ENCODE peak calls at places on chromosomes 13 and 19, in five cellular contexts. One of them, this sample, is unnamed.

GRCh38 chr19:13156968-13157882 is 7.0 kb downstream of the IER2 start:
- DNase-seq in GM12892: no peak
- DNase-seq in K562: no peak
- DNase-seq in H1: no peak
- DNase-seq in GM12878: no peak
- DNase-seq in this sample: no peak

GRCh38 chr19:35860436-35860817 is 3.7 kb downstream of the KIRREL2 start:
- DNase-seq in GM12892: no peak
- DNase-seq in K562: no peak
- DNase-seq in H1: peak
- DNase-seq in GM12878: no peak
- DNase-seq in this sample: no peak

GRCh38 chr13:76820759-76821158 is 65.4 kb downstream of the KCTD12 start:
- DNase-seq in GM12892: no peak
- DNase-seq in K562: no peak
- DNase-seq in H1: no peak
- DNase-seq in GM12878: no peak
- DNase-seq in this sample: no peak

GRCh38 chr13:27997904-27998522 is 9.5 kb upstream of the URAD start:
- DNase-seq in GM12892: no peak
- DNase-seq in K562: peak
- DNase-seq in H1: peak
- DNase-seq in GM12878: no peak
- DNase-seq in this sample: no peak

GRCh38 chr19:52170863-52171320 is 529 bp downstream of the ZNF836 start:
- DNase-seq in GM12892: peak
- DNase-seq in K562: no peak
- DNase-seq in H1: peak
- DNase-seq in GM12878: no peak
- DNase-seq in this sample: peak

GRCh38 chr19:15871570-15871969 is 26.3 kb downstream of the CYP4F2 start:
- DNase-seq in GM12892: no peak
- DNase-seq in K562: peak
- DNase-seq in H1: no peak
- DNase-seq in GM12878: no peak
- DNase-seq in this sample: no peak

GRCh38 chr13:68304287-68304893 is 1074.3 kb upstream of the PCDH9 start:
- DNase-seq in GM12892: no peak
- DNase-seq in K562: peak
- DNase-seq in H1: no peak
- DNase-seq in GM12878: no peak
- DNase-seq in this sample: peak

GRCh38 chr13:107650081-107650701 is 565.1 kb downstream of the LIG4 start:
- DNase-seq in GM12892: no peak
- DNase-seq in K562: peak
- DNase-seq in H1: peak
- DNase-seq in GM12878: no peak
- DNase-seq in this sample: no peak

GRCh38 chr19:51372649-51373504 is at the start of gene NKG7:
- DNase-seq in GM12892: no peak
- DNase-seq in K562: peak
- DNase-seq in H1: no peak
- DNase-seq in GM12878: peak
- DNase-seq in this sample: no peak

GRCh38 chr13:43009506-43009905 is 13.9 kb upstream of the DNAJC15 start:
- DNase-seq in GM12892: no peak
- DNase-seq in K562: no peak
- DNase-seq in H1: no peak
- DNase-seq in GM12878: no peak
- DNase-seq in this sample: no peak

GRCh38 chr19:15622991-15623390 is 8.0 kb downstream of the CYP4F8 start:
- DNase-seq in GM12892: no peak
- DNase-seq in K562: no peak
- DNase-seq in H1: no peak
- DNase-seq in GM12878: no peak
- DNase-seq in this sample: no peak

GRCh38 chr19:50565984-50566903 is 2.0 kb downstream of the LRRC4B start:
- DNase-seq in GM12892: no peak
- DNase-seq in K562: no peak
- DNase-seq in H1: peak
- DNase-seq in GM12878: no peak
- DNase-seq in this sample: no peak

GRCh38 chr13:98582947-98583346 is 6.0 kb upstream of the STK24 start:
- DNase-seq in GM12892: no peak
- DNase-seq in K562: no peak
- DNase-seq in H1: no peak
- DNase-seq in GM12878: no peak
- DNase-seq in this sample: no peak

GRCh38 chr13:42753697-42754096 is 27.7 kb upstream of the FAM216B start:
- DNase-seq in GM12892: no peak
- DNase-seq in K562: no peak
- DNase-seq in H1: no peak
- DNase-seq in GM12878: no peak
- DNase-seq in this sample: no peak

GRCh38 chr13:95087746-95088305 is 213.4 kb downstream of the ABCC4 start:
- DNase-seq in GM12892: no peak
- DNase-seq in K562: peak
- DNase-seq in H1: no peak
- DNase-seq in GM12878: no peak
- DNase-seq in this sample: no peak

GRCh38 chr13:61891420-61891819 is 475.8 kb upstream of the PCDH20 start:
- DNase-seq in GM12892: no peak
- DNase-seq in K562: no peak
- DNase-seq in H1: no peak
- DNase-seq in GM12878: no peak
- DNase-seq in this sample: no peak

GRCh38 chr19:958967-959685 is 25.0 kb upstream of the WDR18 start:
- DNase-seq in GM12892: no peak
- DNase-seq in K562: peak
- DNase-seq in H1: no peak
- DNase-seq in GM12878: no peak
- DNase-seq in this sample: no peak

GRCh38 chr19:47065242-47065641 is 16.8 kb upstream of the TMEM160 start:
- DNase-seq in GM12892: no peak
- DNase-seq in K562: no peak
- DNase-seq in H1: no peak
- DNase-seq in GM12878: no peak
- DNase-seq in this sample: no peak

GRCh38 chr19:37467608-37468090 is 405 bp upstream of the ZNF569 start:
- DNase-seq in GM12892: no peak
- DNase-seq in K562: no peak
- DNase-seq in H1: no peak
- DNase-seq in GM12878: no peak
- DNase-seq in this sample: no peak

GRCh38 chr13:40798380-40798779 is 9.0 kb downstream of the SLC25A15 start:
- DNase-seq in GM12892: no peak
- DNase-seq in K562: no peak
- DNase-seq in H1: no peak
- DNase-seq in GM12878: no peak
- DNase-seq in this sample: no peak

GRCh38 chr13:39601636-39602035 is 1.4 kb downstream of the LHFPL6 start:
- DNase-seq in GM12892: no peak
- DNase-seq in K562: no peak
- DNase-seq in H1: no peak
- DNase-seq in GM12878: no peak
- DNase-seq in this sample: no peak

GRCh38 chr13:40158218-40158617 is 502.8 kb downstream of the COG6 start:
- DNase-seq in GM12892: no peak
- DNase-seq in K562: no peak
- DNase-seq in H1: no peak
- DNase-seq in GM12878: no peak
- DNase-seq in this sample: no peak

GRCh38 chr13:44768775-44769578 is 192.8 kb upstream of the TSC22D1 start:
- DNase-seq in GM12892: no peak
- DNase-seq in K562: no peak
- DNase-seq in H1: no peak
- DNase-seq in GM12878: peak
- DNase-seq in this sample: no peak

GRCh38 chr13:101053289-101053688 is 363.0 kb downstream of the NALCN start:
- DNase-seq in GM12892: no peak
- DNase-seq in K562: no peak
- DNase-seq in H1: no peak
- DNase-seq in GM12878: no peak
- DNase-seq in this sample: no peak

GRCh38 chr13:19056355-19056880 is 125.2 kb downstream of the TUBA3C start:
- DNase-seq in GM12892: no peak
- DNase-seq in K562: no peak
- DNase-seq in H1: no peak
- DNase-seq in GM12878: no peak
- DNase-seq in this sample: no peak

GRCh38 chr13:40096357-40096911 is 441.0 kb downstream of the COG6 start:
- DNase-seq in GM12892: no peak
- DNase-seq in K562: no peak
- DNase-seq in H1: no peak
- DNase-seq in GM12878: no peak
- DNase-seq in this sample: no peak

GRCh38 chr13:47707414-47707813 is 293.7 kb downstream of the SUCLA2 start:
- DNase-seq in GM12892: no peak
- DNase-seq in K562: no peak
- DNase-seq in H1: no peak
- DNase-seq in GM12878: no peak
- DNase-seq in this sample: no peak

GRCh38 chr19:55086730-55087541 is 11.3 kb downstream of the EPS8L1 start:
- DNase-seq in GM12892: peak
- DNase-seq in K562: no peak
- DNase-seq in H1: peak
- DNase-seq in GM12878: no peak
- DNase-seq in this sample: peak

GRCh38 chr13:56314755-56315154 is 826.0 kb upstream of the PRR20A start:
- DNase-seq in GM12892: no peak
- DNase-seq in K562: no peak
- DNase-seq in H1: no peak
- DNase-seq in GM12878: no peak
- DNase-seq in this sample: no peak

GRCh38 chr13:40565282-40566148 is 100.9 kb downstream of the FOXO1 start:
- DNase-seq in GM12892: no peak
- DNase-seq in K562: no peak
- DNase-seq in H1: no peak
- DNase-seq in GM12878: no peak
- DNase-seq in this sample: no peak

GRCh38 chr13:114132419-114133121 is at the start of gene RASA3:
- DNase-seq in GM12892: peak
- DNase-seq in K562: peak
- DNase-seq in H1: peak
- DNase-seq in GM12878: no peak
- DNase-seq in this sample: peak

DNA sequence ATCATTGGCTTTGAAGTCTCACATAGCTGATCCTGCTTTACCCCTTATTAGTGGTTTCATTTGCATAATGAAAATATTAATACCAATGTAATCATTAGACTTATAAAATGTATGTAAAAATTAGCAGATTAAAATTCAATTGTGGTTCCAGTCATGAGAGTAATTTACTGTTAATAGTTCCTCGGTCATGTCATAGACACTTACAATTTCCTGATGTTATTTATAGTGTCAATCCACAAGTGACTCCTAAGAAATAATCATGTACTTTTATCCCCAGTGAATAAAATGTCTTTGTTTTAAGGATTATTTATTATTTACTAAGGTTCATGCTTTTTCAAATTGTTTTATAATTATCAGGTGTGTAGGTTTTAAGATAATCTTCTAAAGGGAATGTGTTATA is 138.5 kb downstream of the PCDH9 start:
- DNase-seq in GM12892: no peak
- DNase-seq in K562: no peak
- DNase-seq in H1: no peak
- DNase-seq in GM12878: no peak
- DNase-seq in this sample: no peak
- TF ChIP-seq TAF1 in GM12892: no peak
- TF ChIP-seq TAF1 in K562: no peak
- TF ChIP-seq TAF1 in H1: no peak
- TF ChIP-seq TAF1 in GM12878: no peak
- TF ChIP-seq TAF1 in this sample: no peak

DNA sequence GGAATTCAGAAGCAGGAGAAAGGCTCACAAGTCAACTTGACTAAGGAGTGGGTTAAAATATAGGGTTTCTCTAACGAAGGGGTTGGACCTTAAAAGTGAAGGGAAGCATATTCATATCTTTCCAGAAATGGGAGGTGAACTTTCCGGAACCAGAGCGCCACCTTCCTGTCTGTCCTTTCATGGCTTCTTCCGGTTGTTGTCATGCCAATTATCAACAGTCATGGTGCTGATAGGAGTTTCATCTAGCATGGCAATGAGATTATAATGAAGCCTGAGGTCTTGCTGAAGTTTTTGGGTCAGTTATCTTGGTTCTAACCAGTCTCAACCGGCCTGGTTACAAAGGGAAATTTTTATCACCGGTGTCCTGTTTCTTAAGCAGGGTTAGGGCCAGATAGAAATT is 162.9 kb upstream of the NBEA start:
- DNase-seq in GM12892: no peak
- DNase-seq in K562: peak
- DNase-seq in H1: no peak
- DNase-seq in GM12878: no peak
- DNase-seq in this sample: no peak
- TF ChIP-seq TAF1 in GM12892: no peak
- TF ChIP-seq TAF1 in K562: no peak
- TF ChIP-seq TAF1 in H1: no peak
- TF ChIP-seq TAF1 in GM12878: no peak
- TF ChIP-seq TAF1 in this sample: no peak

DNA sequence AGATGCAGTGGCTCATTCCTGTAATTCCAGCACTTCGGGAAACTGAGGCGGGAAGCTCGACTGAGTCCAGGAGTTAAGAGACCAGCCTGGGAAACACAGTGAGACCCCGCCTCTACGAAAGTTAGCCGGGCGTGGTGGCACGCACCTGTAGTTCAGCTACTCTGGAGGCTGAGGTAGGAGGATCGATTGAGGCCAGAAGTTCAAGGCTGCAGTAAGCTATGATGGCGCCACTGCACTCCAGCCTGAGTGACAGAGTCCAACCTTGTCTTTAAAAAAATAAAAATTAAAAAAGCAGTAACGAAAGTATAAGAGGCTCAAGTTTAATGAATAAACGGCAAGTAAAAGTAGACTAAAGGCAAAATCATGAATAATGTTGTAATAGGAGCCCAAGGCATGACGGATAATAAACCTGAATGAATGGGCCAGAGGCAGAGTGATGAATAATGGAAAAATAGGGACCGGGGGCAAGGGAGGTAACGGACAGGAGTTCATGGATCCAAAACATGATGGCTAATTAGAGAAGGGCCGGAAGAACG is 1.2 kb upstream of the TOMM40 start:
- DNase-seq in GM12892: no peak
- DNase-seq in K562: no peak
- DNase-seq in H1: no peak
- DNase-seq in GM12878: no peak
- DNase-seq in this sample: no peak
- TF ChIP-seq TAF1 in GM12892: no peak
- TF ChIP-seq TAF1 in K562: no peak
- TF ChIP-seq TAF1 in H1: no peak
- TF ChIP-seq TAF1 in GM12878: no peak
- TF ChIP-seq TAF1 in this sample: no peak

DNA sequence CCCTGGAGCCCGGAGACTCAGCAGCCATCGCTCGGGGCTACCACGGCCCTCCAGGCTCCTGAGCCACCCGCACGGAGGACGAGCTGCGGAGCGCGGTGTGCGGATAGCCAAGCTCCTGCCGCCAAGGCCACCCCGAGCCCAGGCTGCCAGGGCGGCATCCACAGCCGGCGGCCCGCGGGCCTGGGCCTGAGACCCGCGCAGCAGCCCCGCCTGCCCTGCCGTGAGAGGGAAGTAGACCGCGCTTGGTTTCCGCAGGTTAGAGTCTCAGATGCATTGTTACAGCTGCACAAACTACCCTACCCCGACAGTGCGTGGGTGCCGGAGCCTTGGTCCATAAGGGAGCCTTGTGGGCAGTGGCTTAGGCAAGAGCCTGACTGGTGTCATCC is 253.8 kb upstream of the SGCG start:
- DNase-seq in GM12892: no peak
- DNase-seq in K562: no peak
- DNase-seq in H1: no peak
- DNase-seq in GM12878: no peak
- DNase-seq in this sample: peak
- TF ChIP-seq TAF1 in GM12892: no peak
- TF ChIP-seq TAF1 in K562: no peak
- TF ChIP-seq TAF1 in H1: no peak
- TF ChIP-seq TAF1 in GM12878: no peak
- TF ChIP-seq TAF1 in this sample: no peak

This sample was measured in GM12891.